ENCODE peak calls at places on chromosomes 1 and 21, in eight cellular contexts. One of them, this sample, is unnamed.

GRCh38 chr1:220887202-220887867 is 8.1 kb downstream of the HLX start:
- DNase-seq in cardiac fibroblast: no peak
- DNase-seq in left ventricle myocardium inferior: no peak
- DNase-seq in BJ: no peak
- DNase-seq in mesendoderm: peak; percentile 75
- DNase-seq in choroid plexus epithelial cell: no peak
- DNase-seq in GM23248: peak; percentile 33
- DNase-seq in CD4-positive, alpha-beta memory T cell: no peak
- DNase-seq in this sample: no peak

GRCh38 chr1:28370220-28371010 is 875 bp downstream of the PHACTR4 start:
- DNase-seq in left ventricle myocardium inferior: no peak
- DNase-seq in mesendoderm: peak; percentile 71
- DNase-seq in BJ: no peak
- DNase-seq in choroid plexus epithelial cell: peak; percentile 44
- DNase-seq in GM23248: peak; percentile 76
- DNase-seq in cardiac fibroblast: peak; percentile 51
- DNase-seq in CD4-positive, alpha-beta memory T cell: peak; percentile 20
- DNase-seq in this sample: peak; percentile 29

GRCh38 chr21:46144464-46145070 is 10.8 kb downstream of the FTCD start:
- DNase-seq in choroid plexus epithelial cell: no peak
- DNase-seq in left ventricle myocardium inferior: no peak
- DNase-seq in GM23248: no peak
- DNase-seq in cardiac fibroblast: no peak
- DNase-seq in CD4-positive, alpha-beta memory T cell: no peak
- DNase-seq in mesendoderm: peak; percentile 45
- DNase-seq in BJ: no peak
- DNase-seq in this sample: no peak

GRCh38 chr1:236515443-236515958 is 8.3 kb upstream of the LGALS8 start:
- DNase-seq in GM23248: no peak
- DNase-seq in left ventricle myocardium inferior: no peak
- DNase-seq in choroid plexus epithelial cell: no peak
- DNase-seq in mesendoderm: no peak
- DNase-seq in CD4-positive, alpha-beta memory T cell: no peak
- DNase-seq in BJ: no peak
- DNase-seq in cardiac fibroblast: no peak
- DNase-seq in this sample: no peak

GRCh38 chr1:227213426-227213825 is 104.9 kb downstream of the CDC42BPA start:
- DNase-seq in CD4-positive, alpha-beta memory T cell: no peak
- DNase-seq in mesendoderm: no peak
- DNase-seq in GM23248: no peak
- DNase-seq in choroid plexus epithelial cell: peak; percentile 8
- DNase-seq in left ventricle myocardium inferior: no peak
- DNase-seq in cardiac fibroblast: no peak
- DNase-seq in BJ: no peak
- DNase-seq in this sample: no peak

GRCh38 chr1:61332196-61332753 is 249.9 kb downstream of the NFIA start:
- DNase-seq in BJ: no peak
- DNase-seq in left ventricle myocardium inferior: no peak
- DNase-seq in mesendoderm: no peak
- DNase-seq in GM23248: no peak
- DNase-seq in cardiac fibroblast: no peak
- DNase-seq in CD4-positive, alpha-beta memory T cell: no peak
- DNase-seq in choroid plexus epithelial cell: no peak
- DNase-seq in this sample: no peak

GRCh38 chr1:59072017-59072947 is 224.6 kb upstream of the FGGY start:
- DNase-seq in mesendoderm: peak; percentile 45
- DNase-seq in CD4-positive, alpha-beta memory T cell: no peak
- DNase-seq in GM23248: no peak
- DNase-seq in left ventricle myocardium inferior: no peak
- DNase-seq in cardiac fibroblast: peak; percentile 56
- DNase-seq in BJ: no peak
- DNase-seq in choroid plexus epithelial cell: peak; percentile 50
- DNase-seq in this sample: no peak

GRCh38 chr1:112272101-112272772 is 123.8 kb upstream of the CTTNBP2NL start:
- DNase-seq in CD4-positive, alpha-beta memory T cell: no peak
- DNase-seq in choroid plexus epithelial cell: no peak
- DNase-seq in cardiac fibroblast: no peak
- DNase-seq in mesendoderm: no peak
- DNase-seq in BJ: no peak
- DNase-seq in left ventricle myocardium inferior: no peak
- DNase-seq in GM23248: no peak
- DNase-seq in this sample: no peak

GRCh38 chr1:236338096-236338495 is 56.0 kb upstream of the EDARADD start:
- DNase-seq in choroid plexus epithelial cell: peak; percentile 47
- DNase-seq in cardiac fibroblast: peak; percentile 14
- DNase-seq in CD4-positive, alpha-beta memory T cell: no peak
- DNase-seq in left ventricle myocardium inferior: no peak
- DNase-seq in GM23248: peak; percentile 58
- DNase-seq in mesendoderm: no peak
- DNase-seq in BJ: no peak
- DNase-seq in this sample: no peak

GRCh38 chr1:183996396-183996795 is 41.1 kb downstream of the COLGALT2 start:
- DNase-seq in left ventricle myocardium inferior: no peak
- DNase-seq in CD4-positive, alpha-beta memory T cell: no peak
- DNase-seq in choroid plexus epithelial cell: no peak
- DNase-seq in BJ: no peak
- DNase-seq in cardiac fibroblast: no peak
- DNase-seq in mesendoderm: peak; percentile 88
- DNase-seq in GM23248: no peak
- DNase-seq in this sample: no peak

GRCh38 chr1:17347769-17348592 is 24.0 kb upstream of the PADI6 start:
- DNase-seq in CD4-positive, alpha-beta memory T cell: no peak
- DNase-seq in mesendoderm: no peak
- DNase-seq in BJ: no peak
- DNase-seq in GM23248: peak; percentile 65
- DNase-seq in cardiac fibroblast: peak; percentile 79
- DNase-seq in left ventricle myocardium inferior: no peak
- DNase-seq in choroid plexus epithelial cell: peak; percentile 44
- DNase-seq in this sample: no peak

GRCh38 chr1:79059361-79059760 is 52.8 kb upstream of the ADGRL4 start:
- DNase-seq in cardiac fibroblast: peak; percentile 32
- DNase-seq in BJ: no peak
- DNase-seq in GM23248: peak; percentile 26
- DNase-seq in left ventricle myocardium inferior: no peak
- DNase-seq in CD4-positive, alpha-beta memory T cell: no peak
- DNase-seq in choroid plexus epithelial cell: no peak
- DNase-seq in mesendoderm: no peak
- DNase-seq in this sample: no peak

GRCh38 chr1:113930499-113931161 is 1.5 kb downstream of the HIPK1 start:
- DNase-seq in mesendoderm: peak; percentile 72
- DNase-seq in choroid plexus epithelial cell: peak; percentile 72
- DNase-seq in left ventricle myocardium inferior: no peak
- DNase-seq in GM23248: peak; percentile 88
- DNase-seq in BJ: no peak
- DNase-seq in CD4-positive, alpha-beta memory T cell: peak; percentile 85
- DNase-seq in cardiac fibroblast: peak; percentile 76
- DNase-seq in this sample: no peak

GRCh38 chr1:184022651-184023050 is 14.9 kb downstream of the COLGALT2 start:
- DNase-seq in mesendoderm: no peak
- DNase-seq in GM23248: no peak
- DNase-seq in cardiac fibroblast: no peak
- DNase-seq in BJ: no peak
- DNase-seq in CD4-positive, alpha-beta memory T cell: no peak
- DNase-seq in left ventricle myocardium inferior: peak; percentile 43
- DNase-seq in choroid plexus epithelial cell: no peak
- DNase-seq in this sample: no peak

GRCh38 chr1:179142889-179143299 is 61.0 kb downstream of the TOR3A start:
- DNase-seq in left ventricle myocardium inferior: no peak
- DNase-seq in GM23248: peak; percentile 98
- DNase-seq in mesendoderm: peak; percentile 67
- DNase-seq in CD4-positive, alpha-beta memory T cell: no peak
- DNase-seq in BJ: peak; percentile 97
- DNase-seq in cardiac fibroblast: peak; percentile 99
- DNase-seq in choroid plexus epithelial cell: peak; percentile 98
- DNase-seq in this sample: no peak

GRCh38 chr1:158716335-158716734 is 4.2 kb downstream of the OR6K3 start:
- DNase-seq in cardiac fibroblast: no peak
- DNase-seq in left ventricle myocardium inferior: no peak
- DNase-seq in BJ: no peak
- DNase-seq in GM23248: no peak
- DNase-seq in choroid plexus epithelial cell: no peak
- DNase-seq in CD4-positive, alpha-beta memory T cell: no peak
- DNase-seq in mesendoderm: no peak
- DNase-seq in this sample: no peak

GRCh38 chr1:1599030-1599916 is 662 bp downstream of the FNDC10 start:
- DNase-seq in choroid plexus epithelial cell: no peak
- DNase-seq in left ventricle myocardium inferior: no peak
- DNase-seq in GM23248: peak; percentile 68
- DNase-seq in mesendoderm: peak; percentile 32
- DNase-seq in BJ: no peak
- DNase-seq in CD4-positive, alpha-beta memory T cell: peak; percentile 53
- DNase-seq in cardiac fibroblast: peak; percentile 28
- DNase-seq in this sample: no peak

GRCh38 chr1:181161170-181161870 is 72.8 kb downstream of the IER5 start:
- DNase-seq in cardiac fibroblast: peak; percentile 52
- DNase-seq in GM23248: peak; percentile 27
- DNase-seq in BJ: no peak
- DNase-seq in CD4-positive, alpha-beta memory T cell: no peak
- DNase-seq in left ventricle myocardium inferior: no peak
- DNase-seq in mesendoderm: no peak
- DNase-seq in choroid plexus epithelial cell: no peak
- DNase-seq in this sample: no peak

GRCh38 chr1:181163662-181164061 is 75.2 kb downstream of the IER5 start:
- DNase-seq in GM23248: no peak
- DNase-seq in choroid plexus epithelial cell: no peak
- DNase-seq in BJ: no peak
- DNase-seq in CD4-positive, alpha-beta memory T cell: no peak
- DNase-seq in left ventricle myocardium inferior: no peak
- DNase-seq in cardiac fibroblast: no peak
- DNase-seq in mesendoderm: no peak
- DNase-seq in this sample: no peak

GRCh38 chr1:181172082-181172481 is 83.6 kb downstream of the IER5 start:
- DNase-seq in choroid plexus epithelial cell: no peak
- DNase-seq in BJ: no peak
- DNase-seq in mesendoderm: no peak
- DNase-seq in GM23248: no peak
- DNase-seq in cardiac fibroblast: no peak
- DNase-seq in CD4-positive, alpha-beta memory T cell: no peak
- DNase-seq in left ventricle myocardium inferior: no peak
- DNase-seq in this sample: no peak

GRCh38 chr1:181170194-181170593 is 81.7 kb downstream of the IER5 start:
- DNase-seq in left ventricle myocardium inferior: no peak
- DNase-seq in cardiac fibroblast: no peak
- DNase-seq in GM23248: no peak
- DNase-seq in CD4-positive, alpha-beta memory T cell: no peak
- DNase-seq in mesendoderm: no peak
- DNase-seq in choroid plexus epithelial cell: no peak
- DNase-seq in BJ: no peak
- DNase-seq in this sample: no peak

GRCh38 chr1:181166377-181167196 is 78.1 kb downstream of the IER5 start:
- DNase-seq in CD4-positive, alpha-beta memory T cell: peak; percentile 76
- DNase-seq in choroid plexus epithelial cell: peak; percentile 88
- DNase-seq in BJ: no peak
- DNase-seq in GM23248: peak; percentile 87
- DNase-seq in left ventricle myocardium inferior: peak; percentile 44
- DNase-seq in mesendoderm: peak; percentile 89
- DNase-seq in cardiac fibroblast: peak; percentile 86
- DNase-seq in this sample: peak; percentile 58
- H3K4me3 ChIP-seq in CD4-positive, alpha-beta memory T cell: no peak overlapping the region
- H3K4me3 ChIP-seq in choroid plexus epithelial cell: no peak overlapping the region
- H3K4me3 ChIP-seq in BJ: no peak overlapping the region
- H3K4me3 ChIP-seq in GM23248: no peak overlapping the region
- H3K4me3 ChIP-seq in left ventricle myocardium inferior: no peak overlapping the region
- H3K4me3 ChIP-seq in mesendoderm: no peak overlapping the region
- H3K4me3 ChIP-seq in cardiac fibroblast: no peak overlapping the region
- H3K4me3 ChIP-seq in this sample: no peak overlapping the region

GRCh38 chr1:109623601-109624161 is 4.0 kb downstream of the AMPD2 start:
- DNase-seq in GM23248: peak; percentile 40
- DNase-seq in choroid plexus epithelial cell: no peak
- DNase-seq in left ventricle myocardium inferior: no peak
- DNase-seq in CD4-positive, alpha-beta memory T cell: no peak
- DNase-seq in mesendoderm: no peak
- DNase-seq in cardiac fibroblast: no peak
- DNase-seq in BJ: no peak
- DNase-seq in this sample: no peak
- H3K4me3 ChIP-seq in GM23248: peak overlapping the region; percentile 31
- H3K4me3 ChIP-seq in choroid plexus epithelial cell: no peak overlapping the region
- H3K4me3 ChIP-seq in left ventricle myocardium inferior: no peak overlapping the region
- H3K4me3 ChIP-seq in CD4-positive, alpha-beta memory T cell: no peak overlapping the region
- H3K4me3 ChIP-seq in mesendoderm: no peak overlapping the region
- H3K4me3 ChIP-seq in cardiac fibroblast: peak overlapping the region; percentile 9
- H3K4me3 ChIP-seq in BJ: peak overlapping the region; percentile 4
- H3K4me3 ChIP-seq in this sample: no peak overlapping the region

GRCh38 chr1:107899655-107900054 is 65.3 kb downstream of the VAV3 start:
- DNase-seq in cardiac fibroblast: no peak
- DNase-seq in choroid plexus epithelial cell: no peak
- DNase-seq in left ventricle myocardium inferior: no peak
- DNase-seq in mesendoderm: peak; percentile 11
- DNase-seq in CD4-positive, alpha-beta memory T cell: no peak
- DNase-seq in BJ: no peak
- DNase-seq in GM23248: no peak
- DNase-seq in this sample: no peak

GRCh38 chr1:107900083-107900945 is 64.7 kb downstream of the VAV3 start:
- DNase-seq in BJ: no peak
- DNase-seq in left ventricle myocardium inferior: no peak
- DNase-seq in GM23248: no peak
- DNase-seq in cardiac fibroblast: no peak
- DNase-seq in mesendoderm: no peak
- DNase-seq in CD4-positive, alpha-beta memory T cell: peak; percentile 1
- DNase-seq in choroid plexus epithelial cell: no peak
- DNase-seq in this sample: no peak

GRCh38 chr1:107895403-107896181 is 69.4 kb downstream of the VAV3 start:
- DNase-seq in cardiac fibroblast: no peak
- DNase-seq in left ventricle myocardium inferior: no peak
- DNase-seq in choroid plexus epithelial cell: no peak
- DNase-seq in CD4-positive, alpha-beta memory T cell: no peak
- DNase-seq in BJ: no peak
- DNase-seq in GM23248: no peak
- DNase-seq in mesendoderm: no peak
- DNase-seq in this sample: no peak

GRCh38 chr1:107897428-107898339 is 67.3 kb downstream of the VAV3 start:
- DNase-seq in left ventricle myocardium inferior: no peak
- DNase-seq in cardiac fibroblast: no peak
- DNase-seq in choroid plexus epithelial cell: no peak
- DNase-seq in mesendoderm: no peak
- DNase-seq in BJ: no peak
- DNase-seq in GM23248: no peak
- DNase-seq in CD4-positive, alpha-beta memory T cell: no peak
- DNase-seq in this sample: no peak

DNA sequence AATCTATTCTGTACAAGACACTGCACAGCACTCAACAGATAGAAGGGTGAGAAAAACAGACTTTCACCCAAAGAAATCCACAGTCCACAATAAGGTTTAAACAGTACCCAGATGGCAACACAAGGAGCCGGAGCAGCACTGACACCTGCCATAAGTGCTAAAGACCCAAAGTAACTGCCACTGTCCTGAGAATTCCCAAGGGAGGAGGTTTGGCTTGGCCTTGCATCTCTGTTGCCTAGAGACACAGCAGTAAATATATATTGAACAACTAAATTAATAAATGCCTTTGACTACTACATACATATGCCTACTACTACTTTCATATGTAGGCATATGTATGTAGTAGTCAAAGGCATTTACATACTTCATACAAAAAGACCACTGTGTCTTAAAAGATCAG is 68.0 kb downstream of the VAV3 start:
- DNase-seq in CD4-positive, alpha-beta memory T cell: no peak
- DNase-seq in mesendoderm: no peak
- DNase-seq in choroid plexus epithelial cell: no peak
- DNase-seq in GM23248: no peak
- DNase-seq in BJ: no peak
- DNase-seq in cardiac fibroblast: no peak
- DNase-seq in left ventricle myocardium inferior: no peak
- DNase-seq in this sample: no peak
- H3K4me3 ChIP-seq in CD4-positive, alpha-beta memory T cell: no peak overlapping the region
- H3K4me3 ChIP-seq in mesendoderm: no peak overlapping the region
- H3K4me3 ChIP-seq in choroid plexus epithelial cell: no peak overlapping the region
- H3K4me3 ChIP-seq in GM23248: no peak overlapping the region
- H3K4me3 ChIP-seq in BJ: no peak overlapping the region
- H3K4me3 ChIP-seq in cardiac fibroblast: no peak overlapping the region
- H3K4me3 ChIP-seq in left ventricle myocardium inferior: no peak overlapping the region
- H3K4me3 ChIP-seq in this sample: no peak overlapping the region

GRCh38 chr1:70392626-70393025 is 18.4 kb upstream of the CTH start:
- DNase-seq in choroid plexus epithelial cell: no peak
- DNase-seq in cardiac fibroblast: no peak
- DNase-seq in mesendoderm: no peak
- DNase-seq in left ventricle myocardium inferior: no peak
- DNase-seq in BJ: no peak
- DNase-seq in GM23248: no peak
- DNase-seq in CD4-positive, alpha-beta memory T cell: no peak
- DNase-seq in this sample: no peak
- H3K4me3 ChIP-seq in choroid plexus epithelial cell: no peak overlapping the region
- H3K4me3 ChIP-seq in cardiac fibroblast: no peak overlapping the region
- H3K4me3 ChIP-seq in mesendoderm: no peak overlapping the region
- H3K4me3 ChIP-seq in left ventricle myocardium inferior: no peak overlapping the region
- H3K4me3 ChIP-seq in BJ: no peak overlapping the region
- H3K4me3 ChIP-seq in GM23248: no peak overlapping the region
- H3K4me3 ChIP-seq in CD4-positive, alpha-beta memory T cell: no peak overlapping the region
- H3K4me3 ChIP-seq in this sample: no peak overlapping the region